ENCODE peak calls at places on chromosomes 3 and 15, in six cellular contexts. One of them, this sample, is unnamed.

GRCh38 chr3:114480442-114480841 is 186.6 kb downstream of the TIGIT start:
- DNase-seq in dorsolateral prefrontal cortex: no peak
- DNase-seq in GM23338: no peak
- DNase-seq in choroid plexus epithelial cell: peak
- DNase-seq in dermis blood vessel endothelial cell: no peak
- DNase-seq in adipocyte: peak
- DNase-seq in this sample: peak

GRCh38 chr3:42707620-42708355 is 5.2 kb upstream of the HHATL start:
- DNase-seq in dorsolateral prefrontal cortex: peak
- DNase-seq in GM23338: no peak
- DNase-seq in choroid plexus epithelial cell: no peak
- DNase-seq in dermis blood vessel endothelial cell: no peak
- DNase-seq in adipocyte: no peak
- DNase-seq in this sample: no peak

GRCh38 chr15:33330931-33331330 is 20.2 kb downstream of the RYR3 start:
- DNase-seq in dorsolateral prefrontal cortex: no peak
- DNase-seq in GM23338: no peak
- DNase-seq in choroid plexus epithelial cell: no peak
- DNase-seq in dermis blood vessel endothelial cell: no peak
- DNase-seq in adipocyte: no peak
- DNase-seq in this sample: no peak

GRCh38 chr3:138687236-138687635 is 78.7 kb downstream of the FAIM start:
- DNase-seq in dorsolateral prefrontal cortex: no peak
- DNase-seq in GM23338: no peak
- DNase-seq in choroid plexus epithelial cell: no peak
- DNase-seq in dermis blood vessel endothelial cell: no peak
- DNase-seq in adipocyte: peak
- DNase-seq in this sample: peak

GRCh38 chr3:140447991-140448390 is 229.9 kb upstream of the TRIM42 start:
- DNase-seq in dorsolateral prefrontal cortex: no peak
- DNase-seq in GM23338: no peak
- DNase-seq in choroid plexus epithelial cell: no peak
- DNase-seq in dermis blood vessel endothelial cell: no peak
- DNase-seq in adipocyte: no peak
- DNase-seq in this sample: no peak

GRCh38 chr15:60390931-60391501 is 6.8 kb downstream of the ANXA2 start:
- DNase-seq in dorsolateral prefrontal cortex: no peak
- DNase-seq in GM23338: peak
- DNase-seq in choroid plexus epithelial cell: peak
- DNase-seq in dermis blood vessel endothelial cell: peak
- DNase-seq in adipocyte: peak
- DNase-seq in this sample: peak

GRCh38 chr3:140505256-140505655 is 172.6 kb upstream of the TRIM42 start:
- DNase-seq in dorsolateral prefrontal cortex: no peak
- DNase-seq in GM23338: no peak
- DNase-seq in choroid plexus epithelial cell: peak
- DNase-seq in dermis blood vessel endothelial cell: no peak
- DNase-seq in adipocyte: no peak
- DNase-seq in this sample: no peak

GRCh38 chr15:38048001-38048455 is 113.6 kb downstream of the TMCO5A start:
- DNase-seq in dorsolateral prefrontal cortex: no peak
- DNase-seq in GM23338: no peak
- DNase-seq in choroid plexus epithelial cell: no peak
- DNase-seq in dermis blood vessel endothelial cell: no peak
- DNase-seq in adipocyte: no peak
- DNase-seq in this sample: no peak

GRCh38 chr15:65921780-65922179 is 52.5 kb downstream of the RAB11A start:
- DNase-seq in dorsolateral prefrontal cortex: no peak
- DNase-seq in GM23338: no peak
- DNase-seq in choroid plexus epithelial cell: no peak
- DNase-seq in dermis blood vessel endothelial cell: no peak
- DNase-seq in adipocyte: no peak
- DNase-seq in this sample: no peak

GRCh38 chr3:143321058-143321769 is 201.6 kb downstream of the CHST2 start:
- DNase-seq in dorsolateral prefrontal cortex: no peak
- DNase-seq in GM23338: no peak
- DNase-seq in choroid plexus epithelial cell: no peak
- DNase-seq in dermis blood vessel endothelial cell: no peak
- DNase-seq in adipocyte: no peak
- DNase-seq in this sample: no peak

GRCh38 chr3:158347966-158348365 is 223.0 kb upstream of the MLF1 start:
- DNase-seq in dorsolateral prefrontal cortex: no peak
- DNase-seq in GM23338: no peak
- DNase-seq in choroid plexus epithelial cell: peak
- DNase-seq in dermis blood vessel endothelial cell: no peak
- DNase-seq in adipocyte: peak
- DNase-seq in this sample: peak

GRCh38 chr3:111809196-111809595 is 49.9 kb upstream of the PHLDB2 start:
- DNase-seq in dorsolateral prefrontal cortex: no peak
- DNase-seq in GM23338: no peak
- DNase-seq in choroid plexus epithelial cell: peak
- DNase-seq in dermis blood vessel endothelial cell: no peak
- DNase-seq in adipocyte: peak
- DNase-seq in this sample: peak

GRCh38 chr3:115350606-115351005 is 203.5 kb upstream of the ZBTB20 start:
- DNase-seq in dorsolateral prefrontal cortex: no peak
- DNase-seq in GM23338: no peak
- DNase-seq in choroid plexus epithelial cell: no peak
- DNase-seq in dermis blood vessel endothelial cell: peak
- DNase-seq in adipocyte: no peak
- DNase-seq in this sample: no peak

GRCh38 chr3:9754678-9755077 is 4.9 kb downstream of the OGG1 start:
- DNase-seq in dorsolateral prefrontal cortex: no peak
- DNase-seq in GM23338: no peak
- DNase-seq in choroid plexus epithelial cell: no peak
- DNase-seq in dermis blood vessel endothelial cell: peak
- DNase-seq in adipocyte: no peak
- DNase-seq in this sample: no peak

GRCh38 chr15:59306520-59307163 is 66.0 kb downstream of the MYO1E start:
- DNase-seq in dorsolateral prefrontal cortex: no peak
- DNase-seq in GM23338: no peak
- DNase-seq in choroid plexus epithelial cell: no peak
- DNase-seq in dermis blood vessel endothelial cell: no peak
- DNase-seq in adipocyte: peak
- DNase-seq in this sample: peak

GRCh38 chr3:58357402-58357801 is 24.7 kb downstream of the PXK start:
- DNase-seq in dorsolateral prefrontal cortex: no peak
- DNase-seq in GM23338: no peak
- DNase-seq in choroid plexus epithelial cell: no peak
- DNase-seq in dermis blood vessel endothelial cell: no peak
- DNase-seq in adipocyte: no peak
- DNase-seq in this sample: no peak

GRCh38 chr15:90479656-90480055 is 50.1 kb upstream of the CRTC3 start:
- DNase-seq in dorsolateral prefrontal cortex: no peak
- DNase-seq in GM23338: no peak
- DNase-seq in choroid plexus epithelial cell: peak
- DNase-seq in dermis blood vessel endothelial cell: no peak
- DNase-seq in adipocyte: no peak
- DNase-seq in this sample: peak

GRCh38 chr3:195847061-195847950 is 35.6 kb upstream of the MUC4 start:
- DNase-seq in dorsolateral prefrontal cortex: no peak
- DNase-seq in GM23338: no peak
- DNase-seq in choroid plexus epithelial cell: peak
- DNase-seq in dermis blood vessel endothelial cell: no peak
- DNase-seq in adipocyte: no peak
- DNase-seq in this sample: no peak

GRCh38 chr3:128870327-128870726 is 9.1 kb upstream of the ACAD9 start:
- DNase-seq in dorsolateral prefrontal cortex: no peak
- DNase-seq in GM23338: no peak
- DNase-seq in choroid plexus epithelial cell: no peak
- DNase-seq in dermis blood vessel endothelial cell: no peak
- DNase-seq in adipocyte: no peak
- DNase-seq in this sample: no peak

GRCh38 chr3:105364113-105364512 is 2.6 kb upstream of the ALCAM start:
- DNase-seq in dorsolateral prefrontal cortex: no peak
- DNase-seq in GM23338: no peak
- DNase-seq in choroid plexus epithelial cell: peak
- DNase-seq in dermis blood vessel endothelial cell: peak
- DNase-seq in adipocyte: peak
- DNase-seq in this sample: no peak

GRCh38 chr3:192170659-192171058 is 556.7 kb downstream of the FGF12 start:
- DNase-seq in dorsolateral prefrontal cortex: no peak
- DNase-seq in GM23338: no peak
- DNase-seq in choroid plexus epithelial cell: no peak
- DNase-seq in dermis blood vessel endothelial cell: no peak
- DNase-seq in adipocyte: no peak
- DNase-seq in this sample: no peak

GRCh38 chr15:58114812-58115211 is 23.4 kb upstream of the AQP9 start:
- DNase-seq in dorsolateral prefrontal cortex: no peak
- DNase-seq in GM23338: no peak
- DNase-seq in choroid plexus epithelial cell: no peak
- DNase-seq in dermis blood vessel endothelial cell: no peak
- DNase-seq in adipocyte: no peak
- DNase-seq in this sample: no peak

GRCh38 chr15:42182328-42182901 is 25.7 kb downstream of the VPS39 start:
- DNase-seq in dorsolateral prefrontal cortex: no peak
- DNase-seq in GM23338: no peak
- DNase-seq in choroid plexus epithelial cell: no peak
- DNase-seq in dermis blood vessel endothelial cell: no peak
- DNase-seq in adipocyte: no peak
- DNase-seq in this sample: no peak

GRCh38 chr15:74340139-74340538 is 27.3 kb downstream of the CYP11A1 start:
- DNase-seq in dorsolateral prefrontal cortex: no peak
- DNase-seq in GM23338: no peak
- DNase-seq in choroid plexus epithelial cell: no peak
- DNase-seq in dermis blood vessel endothelial cell: no peak
- DNase-seq in adipocyte: peak
- DNase-seq in this sample: no peak